ENCODE peak calls at places on chromosomes 7 and 10, in nine cellular contexts. B is lung, W is astrocyte of the spinal cord, T is dorsolateral prefrontal cortex, E is MCF 10A, Y is ovary, A is IMR-90, C is GM13977, I is mesothelial cell of epicardium. M is an unnamed sample.
A peak's percentile ranks its signal among the peaks of the same experiment; 100 is the strongest.

GRCh38 chr7:100435401-100436304 is 644 bp downstream of the PPP1R35 start:
- DNase-seq in B (peak; percentile 51), W (peak; percentile 16), T (no peak), E (peak; percentile 38), Y (peak; percentile 35), A (no peak), C (peak; percentile 67), I (peak; percentile 64), M (peak; percentile 26)

GRCh38 chr10:3406556-3406955 is 234.0 kb upstream of the PITRM1 start:
- DNase-seq in B (no peak), W (no peak), T (no peak), E (no peak), Y (no peak), A (no peak), C (no peak), I (no peak), M (no peak)

GRCh38 chr10:62637249-62638061 is 167.1 kb upstream of the ADO start:
- DNase-seq in B (no peak), W (no peak), T (no peak), E (peak; percentile 47), Y (no peak), A (peak; percentile 61), C (no peak), I (no peak), M (no peak)

GRCh38 chr7:1567082-1567771 is 2.6 kb downstream of the PSMG3 start:
- DNase-seq in B (no peak), W (peak; percentile 89), T (no peak), E (peak; percentile 49), Y (no peak), A (peak; percentile 79), C (no peak), I (no peak), M (no peak)

GRCh38 chr7:106068986-106069385 is 43.1 kb downstream of the SYPL1 start:
- DNase-seq in B (no peak), W (no peak), T (no peak), E (peak; percentile 46), Y (no peak), A (no peak), C (no peak), I (no peak), M (no peak)

GRCh38 chr7:30027065-30027456 is 559 bp upstream of the FKBP14 start:
- DNase-seq in B (no peak), W (no peak), T (no peak), E (peak; percentile 47), Y (no peak), A (peak; percentile 57), C (peak; percentile 73), I (no peak), M (no peak)

GRCh38 chr10:80131499-80131901 is 1.0 kb upstream of the PLAC9 start:
- DNase-seq in B (no peak), W (no peak), T (no peak), E (no peak), Y (no peak), A (no peak), C (no peak), I (no peak), M (no peak)

GRCh38 chr7:143494622-143495021 is 16.9 kb downstream of the TAS2R41 start:
- DNase-seq in B (no peak), W (no peak), T (no peak), E (no peak), Y (no peak), A (peak; percentile 45), C (no peak), I (no peak), M (no peak)

GRCh38 chr10:132904814-132905649 is 37.3 kb downstream of the CFAP46 start:
- DNase-seq in B (no peak), W (no peak), T (no peak), E (no peak), Y (no peak), A (peak; percentile 5), C (no peak), I (no peak), M (no peak)

GRCh38 chr7:128880791-128881457 is 18.3 kb downstream of the ATP6V1F start:
- DNase-seq in B (no peak), W (no peak), T (no peak), E (no peak), Y (no peak), A (no peak), C (no peak), I (no peak), M (no peak)

GRCh38 chr7:2929321-2930201 is 85.5 kb upstream of the GNA12 start:
- DNase-seq in B (no peak), W (no peak), T (peak; percentile 32), E (no peak), Y (no peak), A (no peak), C (no peak), I (no peak), M (no peak)

GRCh38 chr7:88109612-88110011 is 110.2 kb downstream of the SRI start:
- DNase-seq in B (no peak), W (no peak), T (no peak), E (no peak), Y (no peak), A (no peak), C (no peak), I (no peak), M (no peak)

GRCh38 chr7:139777304-139777890 is 401 bp downstream of the HIPK2 start:
- DNase-seq in B (no peak), W (no peak), T (peak; percentile 49), E (peak; percentile 26), Y (peak; percentile 27), A (no peak), C (peak; percentile 77), I (peak; percentile 56), M (peak; percentile 30)

GRCh38 chr7:149624006-149624405 is 126.4 kb upstream of the ZNF746 start:
- DNase-seq in B (peak; percentile 38), W (peak; percentile 9), T (peak; percentile 35), E (peak; percentile 36), Y (peak; percentile 12), A (peak; percentile 11), C (peak; percentile 43), I (peak; percentile 43), M (peak; percentile 27)
- TF ChIP-seq CTCF in B (no peak), W (peak; percentile 11), T (no peak), E (no peak), Y (no peak), A (no peak), C (peak; percentile 26), I (no peak), M (no peak)

GRCh38 chr7:124171068-124171467 is 138.2 kb upstream of the TMEM229A start:
- DNase-seq in B (no peak), W (peak; percentile 28), T (peak; percentile 57), E (peak; percentile 63), Y (no peak), A (peak; percentile 62), C (no peak), I (no peak), M (no peak)
- TF ChIP-seq CTCF in B (no peak), W (peak; percentile 41), T (peak; percentile 68), E (peak; percentile 66), Y (no peak), A (peak; percentile 79), C (peak; percentile 54), I (peak; percentile 38), M (peak; percentile 51)

GRCh38 chr7:117381357-117381756 is 45.9 kb downstream of the ASZ1 start:
- DNase-seq in B (no peak), W (no peak), T (no peak), E (peak; percentile 1), Y (no peak), A (no peak), C (no peak), I (no peak), M (no peak)

GRCh38 chr7:117383826-117384225 is 43.5 kb downstream of the ASZ1 start:
- DNase-seq in B (no peak), W (no peak), T (no peak), E (no peak), Y (no peak), A (no peak), C (no peak), I (no peak), M (no peak)

GRCh38 chr7:117386125-117386709 is 41.1 kb downstream of the ASZ1 start:
- DNase-seq in B (no peak), W (peak; percentile 11), T (no peak), E (no peak), Y (no peak), A (peak; percentile 74), C (no peak), I (no peak), M (no peak)

GRCh38 chr7:117384693-117385092 is 42.6 kb downstream of the ASZ1 start:
- DNase-seq in B (no peak), W (no peak), T (no peak), E (no peak), Y (no peak), A (no peak), C (no peak), I (no peak), M (no peak)

DNA sequence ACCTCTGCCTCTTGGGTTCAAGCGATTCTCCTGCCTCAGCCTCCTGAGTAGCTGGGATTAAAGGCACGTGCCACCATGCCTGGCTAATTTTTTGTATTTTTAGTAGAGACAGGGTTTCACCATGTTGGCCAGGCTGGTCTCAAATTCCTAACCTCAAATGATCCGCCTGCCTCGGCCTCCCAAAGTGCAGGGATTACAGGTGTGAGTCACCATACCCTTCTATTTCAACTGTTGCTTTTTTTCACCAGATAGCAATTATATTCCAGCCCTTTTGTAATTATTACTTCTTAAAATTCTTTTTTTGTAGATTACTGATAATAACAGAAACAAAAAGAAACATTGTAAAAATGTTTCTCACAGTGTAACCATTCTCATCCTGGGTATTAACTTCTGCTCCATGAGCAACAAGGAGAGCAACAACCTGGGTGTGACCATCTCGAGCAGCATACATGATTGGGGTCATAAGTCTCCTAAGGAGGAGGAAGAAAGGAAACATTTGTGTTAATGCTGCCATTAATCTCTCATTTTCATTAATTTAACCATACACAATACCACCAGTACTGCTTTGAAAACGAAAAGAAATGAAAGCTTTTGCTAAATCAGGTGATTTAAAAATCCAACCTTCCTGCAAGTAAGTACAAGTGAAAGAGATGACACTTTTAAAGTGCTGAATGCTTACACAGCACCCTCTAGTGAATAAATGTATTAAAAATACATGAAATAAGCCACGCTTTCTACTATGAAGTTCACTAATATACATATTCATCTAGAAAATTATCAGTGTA is 41.8 kb downstream of the ASZ1 start:
- DNase-seq in B (no peak), W (peak; percentile 46), T (no peak), E (peak; percentile 16), Y (no peak), A (peak; percentile 53), C (peak; percentile 7), I (no peak), M (no peak)
- TF ChIP-seq CTCF in B (peak; percentile 6), W (peak; percentile 41), T (peak; percentile 61), E (peak; percentile 35), Y (no peak), A (peak; percentile 58), C (peak; percentile 42), I (no peak), M (peak; percentile 51)

GRCh38 chr10:18859659-18860058 is 188.9 kb upstream of the MALRD1 start:
- DNase-seq in B (no peak), W (no peak), T (no peak), E (no peak), Y (no peak), A (no peak), C (no peak), I (no peak), M (no peak)
- TF ChIP-seq CTCF in B (no peak), W (no peak), T (no peak), E (no peak), Y (no peak), A (no peak), C (no peak), I (no peak), M (no peak)